ENCODE peak calls at places on chromosomes 3 and 15, in four cellular contexts. U, A, L and D are unnamed samples.

GRCh38 chr3:127066635-127067034 is 83.7 kb downstream of the PLXNA1 start:
- DNase-seq in A (no peak), L (no peak), U (no peak), D (no peak)

GRCh38 chr3:170622369-170623159 is 36.7 kb upstream of the SLC7A14 start:
- DNase-seq in U (peak), L (no peak), A (peak), D (no peak)

GRCh38 chr15:58543664-58544335 is 112.0 kb downstream of the LIPC start:
- DNase-seq in U (no peak), L (no peak), A (no peak), D (no peak)

GRCh38 chr3:59248976-59249375 is 199.2 kb upstream of the CFAP20DC start:
- DNase-seq in L (no peak), A (no peak), U (no peak), D (no peak)

GRCh38 chr15:49686626-49687025 is 65.8 kb downstream of the DTWD1 start:
- DNase-seq in A (no peak), L (no peak), U (peak), D (no peak)

GRCh38 chr15:38389924-38390542 is 63.9 kb upstream of the FAM98B start:
- DNase-seq in L (no peak), A (peak), U (peak), D (peak)

GRCh38 chr3:128449111-128449638 is 17.5 kb downstream of the DNAJB8 start:
- DNase-seq in L (no peak), U (peak), A (no peak), D (no peak)

GRCh38 chr3:4972652-4973643 is 6.3 kb upstream of the BHLHE40 start:
- DNase-seq in A (no peak), U (no peak), L (no peak), D (no peak)

GRCh38 chr3:57059416-57059815 is 1.0 kb upstream of the SPATA12 start:
- DNase-seq in L (no peak), A (peak), U (no peak), D (no peak)

DNA sequence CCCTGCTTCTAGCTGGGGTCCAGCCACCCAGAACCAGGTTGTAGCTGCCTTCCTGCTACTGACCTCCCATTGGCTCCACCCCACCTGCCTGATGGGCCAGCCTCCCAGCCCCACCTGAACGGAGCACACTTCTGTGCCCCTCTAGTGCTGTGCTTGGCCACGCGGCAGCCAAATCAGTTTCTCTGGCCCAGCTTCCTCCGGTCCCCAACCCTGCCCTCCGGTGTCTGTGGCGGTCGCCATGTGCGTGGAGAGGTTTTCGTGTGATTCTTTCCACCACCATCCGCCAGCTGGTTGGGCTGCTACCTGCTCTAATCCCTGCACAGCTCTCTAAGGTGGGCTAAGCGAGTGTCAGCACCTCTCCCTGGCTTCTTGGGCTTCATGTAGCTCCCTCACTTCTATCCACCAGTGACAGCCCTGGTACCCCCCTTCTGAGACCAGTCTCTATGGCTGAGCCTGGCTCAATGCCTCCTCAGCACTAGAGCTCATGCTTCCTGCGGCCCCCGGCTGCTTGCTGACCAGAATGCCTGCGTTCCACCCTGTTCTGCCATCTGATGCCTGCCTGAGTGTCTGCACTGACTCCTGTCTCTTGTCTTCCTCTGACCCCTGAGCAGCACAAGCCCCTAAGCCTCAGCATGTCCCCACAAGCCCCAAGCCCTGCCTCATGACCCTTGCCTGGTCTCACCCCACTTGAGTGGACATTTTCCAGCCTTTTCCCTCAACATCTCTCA is 23.2 kb upstream of the MAGEF1 start:
- DNase-seq in U (no peak), A (no peak), L (no peak), D (no peak)
- H4K5ac ChIP-seq in U (no peak), A (no peak), L (no peak), D (no peak)

GRCh38 chr3:169404491-169404890 is 259.0 kb downstream of the MECOM start:
- DNase-seq in U (no peak), A (no peak), L (no peak), D (no peak)
- H2BK5ac ChIP-seq in U (no peak), A (no peak), L (no peak), D (no peak)

DNA sequence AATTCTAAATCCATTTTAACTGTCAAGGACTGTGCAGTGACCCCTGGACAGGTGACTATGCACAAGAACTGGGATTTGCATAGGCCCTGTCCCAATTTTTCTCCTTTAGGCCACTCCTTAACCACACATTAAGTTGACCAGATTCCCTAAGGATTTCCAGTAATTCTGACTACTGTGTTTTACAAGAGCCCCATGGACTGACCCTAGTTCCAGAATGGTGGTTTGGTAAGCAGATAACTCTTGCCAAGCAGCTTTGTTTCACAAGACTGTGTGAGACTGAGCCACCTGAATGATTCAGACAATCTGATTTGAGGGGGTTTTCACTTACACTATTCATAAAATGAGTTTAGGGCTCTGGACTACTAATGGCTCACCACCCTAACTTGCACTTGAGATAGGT is 535.8 kb downstream of the ZBBX start:
- DNase-seq in A (no peak), U (no peak), L (no peak), D (no peak)
- H4K5ac ChIP-seq in A (no peak), U (no peak), L (no peak), D (no peak)

DNA sequence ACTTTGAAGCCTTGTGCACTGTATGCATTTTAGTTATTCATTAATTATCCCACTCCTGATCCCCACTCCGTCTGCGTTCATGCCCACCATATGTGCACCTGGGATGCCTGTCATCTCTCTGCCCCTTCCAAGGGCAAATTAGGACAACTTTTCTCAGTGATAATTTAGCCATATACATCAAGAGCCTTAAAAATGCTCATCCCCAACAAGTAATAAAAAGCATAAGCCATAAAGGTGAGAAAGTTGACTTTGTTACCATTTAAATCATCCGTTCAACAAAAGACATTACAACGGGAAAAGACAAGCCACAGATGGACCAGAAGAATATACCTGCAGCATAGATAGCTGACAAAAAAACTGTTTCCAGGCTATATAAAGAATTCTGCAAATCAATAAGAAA is 131.4 kb upstream of the LINGO1 start:
- DNase-seq in A (no peak), L (no peak), U (no peak), D (no peak)
- H2BK5ac ChIP-seq in A (no peak), L (no peak), U (no peak), D (no peak)

GRCh38 chr15:57472861-57473260 is 96.6 kb downstream of the CGNL1 start:
- DNase-seq in L (no peak), A (no peak), U (peak), D (no peak)

GRCh38 chr15:57468486-57468885 is 92.2 kb downstream of the CGNL1 start:
- DNase-seq in U (no peak), A (no peak), L (no peak), D (no peak)

GRCh38 chr15:57470543-57470942 is 94.2 kb downstream of the CGNL1 start:
- DNase-seq in L (no peak), U (no peak), A (no peak), D (no peak)
- H4K5ac ChIP-seq in L (no peak), U (no peak), A (no peak), D (no peak)

DNA sequence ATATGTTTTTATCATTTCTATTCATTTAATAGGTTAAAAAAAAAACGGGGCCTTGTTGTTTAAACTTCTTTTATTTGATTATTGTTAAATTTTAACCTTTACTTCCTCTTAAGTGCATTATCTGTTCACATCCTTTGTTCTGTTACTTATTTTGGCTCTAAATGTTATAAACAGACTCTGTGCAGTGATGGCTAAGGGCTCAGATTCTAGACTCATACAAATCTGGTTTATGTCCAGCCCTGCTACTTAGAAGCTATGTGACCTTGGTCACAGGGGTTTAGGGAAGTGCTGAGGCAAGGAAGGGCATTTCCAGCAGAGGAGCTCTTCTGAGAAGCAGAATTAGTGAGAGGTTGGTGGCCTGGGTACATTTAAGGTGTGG is 55.3 kb upstream of the VILL start:
- DNase-seq in A (no peak), U (peak), L (no peak), D (no peak)
- H2BK5ac ChIP-seq in A (no peak), U (peak), L (peak), D (no peak)

GRCh38 chr3:101722394-101723173 is 1.8 kb upstream of the CEP97 start:
- DNase-seq in A (no peak), U (no peak), L (no peak), D (no peak)

GRCh38 chr3:101724329-101725191 is at the start of gene CEP97:
- DNase-seq in L (peak), A (peak), U (peak), D (peak)

GRCh38 chr3:101721650-101721917 is 2.8 kb upstream of the CEP97 start:
- DNase-seq in U (no peak), A (no peak), L (no peak), D (no peak)

GRCh38 chr3:101720851-101721649 is 3.4 kb upstream of the CEP97 start:
- DNase-seq in U (peak), L (no peak), A (no peak), D (no peak)

DNA sequence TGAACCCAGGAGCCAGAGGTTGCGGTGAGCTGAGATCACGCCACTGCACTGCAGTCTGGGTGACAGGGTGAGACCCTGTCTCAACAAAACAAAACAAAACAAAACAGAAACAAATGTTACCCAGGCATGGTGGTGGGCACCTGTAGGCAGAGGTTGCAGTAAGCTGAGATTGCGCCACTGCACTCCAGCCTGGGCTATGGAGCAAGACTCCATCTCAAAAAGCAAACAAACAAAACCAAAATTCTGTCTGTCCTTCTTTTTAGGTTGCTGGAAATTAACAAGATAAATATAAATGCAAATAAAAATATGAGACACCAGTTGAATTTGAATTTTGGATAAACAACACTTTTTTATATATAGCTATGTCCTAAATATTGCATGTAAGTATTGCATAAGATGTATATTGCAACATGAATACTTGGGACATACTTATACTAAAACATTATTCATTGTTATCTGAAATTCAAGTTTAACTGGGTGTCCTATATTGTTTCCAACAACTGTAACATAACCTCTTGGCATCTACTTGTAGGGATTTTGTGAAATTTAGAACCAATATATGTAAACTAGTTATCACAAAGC is 4.7 kb upstream of the CEP97 start:
- DNase-seq in L (no peak), A (no peak), U (no peak), D (no peak)
- H4K5ac ChIP-seq in L (no peak), A (no peak), U (no peak), D (no peak)

GRCh38 chr3:50224639-50225038 is 11.4 kb upstream of the GNAI2 start:
- DNase-seq in U (no peak), L (no peak), A (no peak), D (no peak)

GRCh38 chr3:50229490-50229889 is 6.5 kb upstream of the GNAI2 start:
- DNase-seq in A (no peak), U (no peak), L (no peak), D (no peak)

GRCh38 chr3:50230106-50230832 is 5.7 kb upstream of the GNAI2 start:
- DNase-seq in L (no peak), U (no peak), A (no peak), D (no peak)

GRCh38 chr3:50226888-50227389 is 9.1 kb upstream of the GNAI2 start:
- DNase-seq in L (no peak), U (no peak), A (peak), D (no peak)

DNA sequence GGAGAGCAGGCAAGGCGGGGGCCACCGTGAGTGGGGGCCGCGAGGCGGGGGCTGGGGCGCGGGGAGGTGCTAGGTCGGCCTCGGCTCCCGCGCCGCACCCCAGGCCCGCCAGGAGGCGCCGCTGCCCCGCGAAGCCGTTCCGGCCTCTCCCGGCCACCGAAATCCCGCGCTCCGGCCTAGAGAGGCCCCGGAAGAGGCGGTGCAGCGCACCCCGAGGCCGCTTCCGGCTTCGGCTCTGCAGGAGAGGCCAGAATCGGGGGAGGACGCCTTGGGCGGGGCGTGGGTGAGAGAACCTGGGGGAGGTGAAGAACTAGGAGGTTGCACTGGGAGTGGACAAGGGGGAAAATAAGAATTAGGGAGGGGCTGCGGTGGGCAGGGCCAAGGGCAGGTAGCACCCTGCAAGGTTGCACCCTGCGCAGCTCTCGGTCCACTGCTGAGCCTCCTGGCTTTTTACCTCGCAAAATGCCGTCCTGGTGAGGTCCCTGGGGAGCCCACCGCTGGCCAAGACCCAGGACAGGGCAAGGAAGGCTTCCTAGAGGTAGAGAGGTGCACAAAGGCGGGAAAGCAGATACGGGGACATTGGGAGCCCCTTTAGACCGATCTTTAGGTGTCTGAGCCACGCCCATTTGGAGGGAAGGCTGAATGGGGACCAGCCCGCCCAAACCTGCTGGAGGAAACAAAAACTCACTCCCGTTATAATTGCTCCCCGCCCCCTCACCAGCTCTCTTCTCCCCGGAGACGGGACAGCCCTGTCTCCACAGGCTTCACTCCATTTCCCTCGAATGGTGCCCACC is 8.4 kb upstream of the GNAI2 start:
- DNase-seq in A (peak), L (peak), U (peak), D (peak)
- H2BK5ac ChIP-seq in A (peak), L (peak), U (peak), D (no peak)